ENCODE peak calls at places on chromosomes 1 and 21, in four cellular contexts. L, M, K and W are unnamed samples.

GRCh38 chr1:204524986-204525385 is 8.8 kb downstream of the MDM4 start:
- DNase-seq in K (no peak), L (no peak), M (no peak), W (no peak)

GRCh38 chr1:31753623-31754349 is 10.4 kb downstream of the ADGRB2 start:
- DNase-seq in L (no peak), K (no peak), M (no peak), W (no peak)

GRCh38 chr1:24267003-24267402 is 52.2 kb upstream of the GRHL3 start:
- DNase-seq in L (no peak), K (peak), M (no peak), W (no peak)

GRCh38 chr1:101520302-101520701 is 283.5 kb downstream of the S1PR1 start:
- DNase-seq in L (no peak), K (no peak), M (peak), W (peak)

GRCh38 chr1:240487493-240487892 is 124.5 kb downstream of the GREM2 start:
- DNase-seq in K (no peak), M (no peak), L (no peak), W (no peak)

GRCh38 chr1:52635321-52636089 is 2.5 kb downstream of the SHISAL2A start:
- DNase-seq in L (no peak), M (no peak), K (no peak), W (no peak)

GRCh38 chr1:116940809-116941640 is 31.3 kb downstream of the PTGFRN start:
- DNase-seq in K (no peak), L (no peak), M (no peak), W (no peak)

GRCh38 chr1:84163123-84164038 is 19.3 kb downstream of the PRKACB start:
- DNase-seq in L (no peak), M (no peak), K (no peak), W (no peak)

GRCh38 chr21:44955803-44956175 is 16.0 kb downstream of the SLX9 start:
- DNase-seq in M (peak), K (no peak), L (no peak), W (no peak)

GRCh38 chr1:33897092-33897725 is 33.3 kb downstream of the HMGB4 start:
- DNase-seq in M (no peak), L (no peak), K (no peak), W (no peak)

GRCh38 chr1:230104395-230105244 is 37.6 kb downstream of the GALNT2 start:
- DNase-seq in M (peak), K (peak), L (peak), W (no peak)

GRCh38 chr21:37532868-37533780 is 166.6 kb downstream of the DYRK1A start:
- DNase-seq in K (no peak), M (no peak), L (no peak), W (no peak)

GRCh38 chr1:1554926-1555915 is 14.8 kb upstream of the TMEM240 start:
- DNase-seq in K (no peak), L (no peak), M (no peak), W (peak)

GRCh38 chr1:90501281-90501680 is 215.8 kb downstream of the BARHL2 start:
- DNase-seq in K (no peak), M (no peak), L (no peak), W (no peak)

GRCh38 chr1:206833741-206834140 is 31.7 kb upstream of the IL20 start:
- DNase-seq in K (no peak), L (no peak), M (no peak), W (no peak)

GRCh38 chr1:65524931-65525296 is 104.4 kb downstream of the LEPR start:
- DNase-seq in M (no peak), L (no peak), K (no peak), W (no peak)

GRCh38 chr1:67749844-67750689 is 65.1 kb downstream of the GADD45A start:
- DNase-seq in K (peak), L (no peak), M (no peak), W (no peak)

GRCh38 chr1:1547476-1547875 is 7.1 kb upstream of the TMEM240 start:
- DNase-seq in K (no peak), M (no peak), L (no peak), W (no peak)

GRCh38 chr21:35265170-35265877 is 216.2 kb upstream of the RUNX1 start:
- DNase-seq in L (no peak), M (no peak), K (no peak), W (no peak)

GRCh38 chr1:160428053-160428452 is 27.7 kb downstream of the VANGL2 start:
- DNase-seq in M (no peak), L (no peak), K (no peak), W (no peak)

GRCh38 chr1:1119272-1119890 is 3.5 kb upstream of the C1orf159 start:
- DNase-seq in L (no peak), M (no peak), K (no peak), W (no peak)

GRCh38 chr1:145908653-145909052 is 1.2 kb downstream of the ITGA10 start:
- DNase-seq in M (no peak), L (no peak), K (no peak), W (no peak)